ENCODE peak calls at places on chromosomes 13 and 19, in six cellular contexts. N is activated T-cell treated with anti-CD3 and anti-CD28 coated beads, Interleukin-2, amount 50 U/mL, for 72 hours; U is stimulated activated CD4-positive, alpha-beta T cell treated with anti-CD3 and anti-CD28 coated beads, Interleukin-4, amount 100 ng/mL, for 24 hours; L is amygdala; S is NB4; A is stromal cell of bone marrow. K is an unnamed sample.

GRCh38 chr13:79779761-79780160 is 298.8 kb downstream of the NDFIP2 start:
- DNase-seq in U (no peak), L (no peak), N (no peak), S (peak), A (peak), K (no peak)

GRCh38 chr19:6065685-6066365 is 44.5 kb downstream of the RFX2 start:
- DNase-seq in N (peak), S (peak), U (peak), L (no peak), A (no peak), K (no peak)

GRCh38 chr19:11422163-11423068 is 3.3 kb upstream of the RGL3 start:
- DNase-seq in S (peak), N (peak), L (peak), A (no peak), U (peak), K (peak)

GRCh38 chr13:45180713-45181601 is 19.9 kb downstream of the KCTD4 start:
- DNase-seq in S (no peak), N (no peak), A (no peak), U (no peak), L (no peak), K (peak)

GRCh38 chr19:55635856-55636440 is 4.9 kb upstream of the ZNF580 start:
- DNase-seq in U (no peak), S (no peak), L (no peak), N (no peak), A (no peak), K (no peak)

GRCh38 chr13:34654682-34655081 is 287.4 kb upstream of the NBEA start:
- DNase-seq in U (no peak), S (no peak), L (no peak), N (no peak), A (no peak), K (no peak)

GRCh38 chr13:94860981-94861407 is 148.6 kb upstream of the SOX21 start:
- DNase-seq in L (no peak), U (no peak), A (no peak), S (peak), N (no peak), K (no peak)

GRCh38 chr19:31882709-31883108 is 462.7 kb upstream of the ZNF507 start:
- DNase-seq in N (no peak), L (no peak), U (no peak), S (no peak), A (no peak), K (no peak)

GRCh38 chr19:37506387-37507166 is at the start of gene ZNF793:
- DNase-seq in U (peak), S (no peak), L (peak), A (peak), N (peak), K (no peak)

GRCh38 chr19:31356587-31357314 is 7.5 kb upstream of the TSHZ3 start:
- DNase-seq in N (peak), A (no peak), S (peak), U (peak), L (no peak), K (peak)

K was measured in erythroblast.